ENCODE peak calls at places on chromosome 5, in eight cellular contexts. Y, N, E, H, V, J, Q and T are unnamed samples.

GRCh38 chr5:149125386-149125891 is 15.9 kb upstream of the ABLIM3 start:
- DNase-seq in E (peak), H (peak), V (no peak), J (peak), Y (no peak), N (no peak), Q (no peak), T (no peak)

GRCh38 chr5:134122530-134122929 is 8.0 kb downstream of the TCF7 start:
- DNase-seq in N (no peak), H (no peak), Q (no peak), Y (no peak), V (no peak), E (no peak), J (no peak), T (no peak)

GRCh38 chr5:147290261-147290660 is 55.4 kb downstream of the STK32A start:
- DNase-seq in H (no peak), V (no peak), Q (no peak), J (no peak), Y (no peak), N (no peak), E (no peak), T (no peak)

GRCh38 chr5:225334-225733 is 7.2 kb downstream of the SDHA start:
- DNase-seq in E (no peak), Q (no peak), Y (no peak), H (no peak), J (no peak), V (no peak), N (no peak), T (no peak)

GRCh38 chr5:34571380-34572041 is 84.6 kb upstream of the RAI14 start:
- DNase-seq in V (no peak), Y (peak), Q (no peak), H (no peak), E (no peak), J (peak), N (no peak), T (no peak)

GRCh38 chr5:175494271-175495183 is 16.2 kb downstream of the SFXN1 start:
- DNase-seq in Q (no peak), H (no peak), V (no peak), E (no peak), J (no peak), Y (no peak), N (no peak), T (no peak)

GRCh38 chr5:59766394-59766793 is 127.1 kb downstream of the PDE4D start:
- DNase-seq in V (no peak), J (peak), Q (no peak), E (no peak), N (no peak), H (peak), Y (peak), T (no peak)

GRCh38 chr5:26942481-26942880 is 95.9 kb downstream of the CDH9 start:
- DNase-seq in Q (no peak), N (no peak), Y (no peak), V (no peak), J (no peak), E (no peak), H (no peak), T (no peak)

GRCh38 chr5:7363067-7363677 is 32.8 kb upstream of the ADCY2 start:
- DNase-seq in H (no peak), V (no peak), Y (no peak), E (no peak), N (no peak), J (no peak), Q (no peak), T (no peak)